ENCODE peak calls at places on chromosomes 3 and 15, in five cellular contexts. X is H1, W is HepG2, A is GM12878, J is K562. V is an unnamed sample. For H3K79me2, the result is how much of the 10 kb centered on the place peaks cover.

GRCh38 chr15:52220251-52220650 is 29.1 kb upstream of the GNB5 start:
- DNase-seq in W (no peak), A (no peak), J (no peak), X (no peak), V (no peak)

GRCh38 chr3:187741403-187742350 is 3.6 kb downstream of the BCL6 start:
- DNase-seq in X (no peak), W (peak), A (no peak), J (peak), V (peak)

GRCh38 chr3:13149331-13150203 is 76.3 kb upstream of the IQSEC1 start:
- DNase-seq in A (no peak), X (no peak), W (no peak), J (no peak), V (no peak)

GRCh38 chr15:57384024-57384423 is 7.7 kb downstream of the CGNL1 start:
- DNase-seq in W (no peak), A (no peak), X (no peak), J (no peak), V (no peak)

GRCh38 chr3:53221827-53222182 is 34.0 kb downstream of the TKT start:
- DNase-seq in W (no peak), A (no peak), X (no peak), J (no peak), V (no peak)

GRCh38 chr3:32958509-32958908 is 7.1 kb downstream of the CCR4 start:
- DNase-seq in A (no peak), W (peak), J (no peak), X (no peak), V (no peak)

GRCh38 chr3:7382293-7383033 is 521.5 kb downstream of the GRM7 start:
- DNase-seq in X (no peak), A (no peak), J (no peak), W (no peak), V (no peak)

GRCh38 chr15:63079938-63080626 is 37.5 kb downstream of the TPM1 start:
- DNase-seq in X (no peak), J (no peak), A (no peak), W (peak), V (peak)

GRCh38 chr3:186118692-186119091 is 9.8 kb upstream of the ETV5 start:
- DNase-seq in W (no peak), A (no peak), X (no peak), J (no peak), V (no peak)

GRCh38 chr15:66703540-66703941 is 1.5 kb downstream of the SMAD6 start:
- DNase-seq in A (no peak), J (no peak), W (no peak), X (no peak), V (no peak)

GRCh38 chr3:4478226-4478625 is 11.2 kb upstream of the SUMF1 start:
- DNase-seq in J (no peak), A (no peak), X (no peak), W (no peak), V (no peak)
- TF ChIP-seq ZNF274 in J (no peak), A (no peak), X (no peak), W (no peak), V (no peak)

GRCh38 chr3:179174316-179174715 is 26.2 kb downstream of the PIK3CA start:
- DNase-seq in A (no peak), W (no peak), J (no peak), X (no peak), V (no peak)
- H3K79me2 ChIP-seq in A (under half), W (under half), J (under half), X (under half), V (under half)

DNA sequence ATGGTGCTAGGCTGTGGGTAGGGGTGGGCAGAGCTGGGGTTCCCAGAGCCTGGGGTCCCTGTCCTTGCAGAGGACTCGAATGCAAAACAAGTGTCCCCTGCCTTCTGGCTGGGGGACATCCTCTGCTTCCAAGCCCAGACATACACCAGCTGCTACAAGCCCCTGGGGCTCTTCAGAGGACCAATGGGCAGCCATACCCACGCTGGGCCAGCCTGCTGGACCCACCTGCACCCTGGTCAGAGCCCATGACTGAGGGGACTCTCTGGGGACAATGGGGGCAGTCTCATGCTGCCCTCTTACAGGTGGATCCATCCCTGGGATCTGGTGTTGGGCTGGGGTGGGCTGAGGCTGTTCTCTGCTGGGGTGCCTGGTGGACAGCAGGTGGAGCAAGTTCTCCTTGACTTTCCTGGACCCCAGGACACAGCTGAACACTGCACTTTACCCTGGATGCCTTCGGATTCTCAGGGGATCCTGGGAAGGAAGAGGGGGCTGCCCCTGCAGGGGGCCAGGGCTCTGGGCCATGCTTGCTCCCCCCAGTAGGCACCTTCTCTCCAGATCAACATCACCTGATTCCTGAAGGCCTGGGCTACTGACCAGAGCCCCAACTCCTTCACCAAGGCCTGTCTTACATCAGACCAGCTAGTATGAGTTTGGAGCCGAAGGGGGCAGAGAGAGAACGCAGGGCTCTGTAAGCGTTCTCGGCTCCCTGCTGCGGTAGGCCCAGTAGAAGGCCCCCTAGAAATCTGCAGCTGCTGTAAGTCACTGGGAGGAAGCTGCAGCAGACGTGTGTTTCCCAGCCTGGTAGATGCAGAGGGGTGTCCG is 7.2 kb upstream of the COMMD4 start:
- DNase-seq in J (no peak), X (no peak), A (no peak), W (no peak), V (no peak)
- TF ChIP-seq ZNF274 in J (no peak), X (no peak), A (no peak), W (no peak), V (no peak)

GRCh38 chr15:100947760-100948429 is 28.7 kb downstream of the LRRK1 start:
- DNase-seq in J (no peak), A (no peak), X (no peak), W (no peak), V (no peak)
- H3K79me2 ChIP-seq in J (under half), A (under half), X (under half), W (under half), V (under half)

DNA sequence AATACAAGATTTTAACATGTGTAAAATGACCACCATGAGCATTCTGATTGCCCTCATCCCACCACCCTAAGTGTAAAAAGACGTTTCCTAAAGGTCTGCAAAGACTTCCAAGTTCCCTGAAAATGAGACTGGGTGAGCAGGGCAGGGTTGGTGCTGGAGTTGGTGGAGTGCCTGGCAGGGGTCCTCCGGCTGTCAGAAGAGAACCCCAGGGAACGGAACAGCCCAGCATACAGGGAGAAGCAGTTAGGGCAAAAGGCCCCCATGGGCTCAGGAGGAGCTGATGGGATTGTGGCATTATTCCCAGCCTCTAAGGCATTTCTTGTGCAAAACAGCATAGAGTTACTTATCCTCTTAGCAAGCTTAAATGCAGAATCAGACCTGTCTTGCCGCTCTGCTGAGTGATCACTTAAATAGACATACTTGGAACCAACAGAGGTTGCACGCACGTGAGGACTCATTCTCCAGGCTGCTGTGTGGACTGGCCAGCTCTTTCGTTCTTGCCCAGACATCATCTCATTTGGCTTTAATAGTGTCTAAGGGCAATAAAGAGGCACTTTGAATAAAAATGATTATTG is 36.0 kb downstream of the XYLB start:
- DNase-seq in A (no peak), W (no peak), J (no peak), X (no peak), V (no peak)
- TF ChIP-seq ZNF274 in A (no peak), W (no peak), J (no peak), X (no peak), V (no peak)

GRCh38 chr3:116517308-116517707 is 72.0 kb upstream of the LSAMP start:
- DNase-seq in J (no peak), X (no peak), A (no peak), W (no peak), V (no peak)

GRCh38 chr3:116512931-116513330 is 67.6 kb upstream of the LSAMP start:
- DNase-seq in X (no peak), A (no peak), J (no peak), W (no peak), V (no peak)

DNA sequence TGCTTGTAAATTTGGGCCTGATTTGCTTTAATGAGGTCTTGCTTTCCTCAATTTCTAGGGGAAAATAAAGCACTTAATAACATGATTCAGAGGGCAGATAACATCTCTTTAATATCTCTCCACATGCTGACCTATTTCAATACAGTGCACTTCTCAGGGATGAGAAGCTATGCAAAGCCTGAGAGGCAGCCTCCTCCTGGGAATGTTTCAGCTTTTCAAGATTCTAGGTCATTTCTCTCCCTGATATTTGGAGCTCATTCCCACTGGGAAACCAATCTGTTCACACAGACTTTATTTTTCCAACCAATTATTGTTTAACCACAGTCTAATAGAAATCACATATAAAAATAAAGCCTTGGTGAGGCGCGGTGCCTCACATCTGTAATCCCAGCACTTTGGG is 67.0 kb upstream of the LSAMP start:
- DNase-seq in A (no peak), J (no peak), W (no peak), X (no peak), V (no peak)
- H3K79me2 ChIP-seq in A (under half), J (under half), W (under half), X (under half), V (under half)

GRCh38 chr3:16053794-16054193 is 120.7 kb upstream of the GALNT15 start:
- DNase-seq in J (no peak), W (no peak), X (no peak), A (no peak), V (no peak)

GRCh38 chr3:16052964-16053363 is 121.5 kb upstream of the GALNT15 start:
- DNase-seq in W (no peak), X (no peak), J (no peak), A (no peak), V (no peak)

GRCh38 chr3:16048435-16049318 is 125.8 kb upstream of the GALNT15 start:
- DNase-seq in J (peak), A (peak), X (peak), W (peak), V (peak)

GRCh38 chr3:16055606-16056209 is 118.8 kb upstream of the GALNT15 start:
- DNase-seq in J (no peak), X (no peak), W (no peak), A (no peak), V (no peak)

DNA sequence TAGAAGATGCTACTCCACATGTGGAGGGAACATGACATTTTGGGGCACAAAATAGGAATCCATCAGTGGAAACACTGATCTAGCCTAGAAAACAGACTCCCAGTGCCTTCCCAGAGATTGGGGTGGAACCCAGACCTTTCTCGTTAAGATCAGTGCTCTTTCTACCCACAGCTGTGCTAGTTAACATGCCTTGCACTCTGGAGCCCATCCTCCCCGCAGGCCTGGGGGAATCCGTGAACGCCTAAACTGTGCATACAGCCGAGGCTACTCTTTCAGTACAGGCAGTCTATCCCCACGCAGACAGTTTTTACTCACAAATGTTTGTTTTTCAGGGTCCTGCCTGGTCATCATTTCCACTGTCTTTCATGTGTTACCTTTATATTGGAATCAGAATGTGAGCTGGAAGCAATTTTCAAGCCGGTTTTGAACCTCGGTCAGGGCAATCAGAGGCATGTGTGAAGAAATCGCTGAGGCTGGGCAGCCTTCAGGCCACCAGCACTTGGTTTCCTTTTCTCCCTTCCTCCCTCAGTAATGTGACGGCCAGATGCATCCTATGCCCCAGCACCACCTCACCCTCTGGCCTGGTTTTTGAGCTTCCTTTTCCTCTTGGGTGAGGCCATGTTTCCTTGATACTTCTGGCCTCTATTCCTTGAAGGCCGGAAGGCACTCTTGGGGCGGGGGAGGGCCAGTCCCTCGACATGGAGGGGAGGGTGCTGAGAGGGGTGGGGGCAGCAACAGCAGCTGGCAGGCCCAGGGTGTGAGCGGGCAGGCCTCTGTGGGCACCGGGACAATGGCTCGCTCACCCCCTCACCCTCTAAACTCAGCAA is 123.6 kb upstream of the GALNT15 start:
- DNase-seq in J (no peak), X (no peak), A (no peak), W (no peak), V (no peak)
- TF ChIP-seq ZNF274 in J (no peak), X (no peak), A (no peak), W (no peak), V (no peak)

GRCh38 chr3:23275061-23275460 is 71.9 kb downstream of the UBE2E2 start:
- DNase-seq in W (no peak), J (no peak), X (no peak), A (no peak), V (no peak)

GRCh38 chr3:23276913-23277658 is 74.0 kb downstream of the UBE2E2 start:
- DNase-seq in A (no peak), X (no peak), W (no peak), J (no peak), V (no peak)

GRCh38 chr3:23272820-23273219 is 69.7 kb downstream of the UBE2E2 start:
- DNase-seq in J (no peak), X (no peak), A (no peak), W (no peak), V (no peak)

GRCh38 chr3:23277688-23278087 is 74.6 kb downstream of the UBE2E2 start:
- DNase-seq in A (no peak), X (no peak), J (no peak), W (no peak), V (no peak)

DNA sequence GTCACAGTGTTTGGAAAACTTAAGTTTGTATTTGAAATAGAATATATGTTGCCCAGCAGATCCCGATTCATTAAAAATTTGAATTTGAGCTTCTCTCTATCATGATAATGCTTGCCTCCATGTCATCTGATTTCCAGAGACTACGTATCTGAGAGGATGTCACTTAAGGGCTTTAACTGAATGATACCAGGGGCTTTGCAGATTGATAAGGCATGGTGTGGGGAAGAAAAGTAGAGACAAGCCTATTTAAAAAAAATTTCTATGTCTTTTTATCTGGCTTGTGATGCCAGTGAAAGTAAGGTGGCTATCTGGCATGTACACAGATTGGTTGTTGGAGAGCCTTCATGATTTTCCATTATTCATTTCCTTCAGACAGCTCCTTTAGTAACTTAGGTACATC is 72.7 kb downstream of the UBE2E2 start:
- DNase-seq in A (no peak), J (no peak), W (no peak), X (no peak), V (no peak)
- H3K79me2 ChIP-seq in A (under half), J (under half), W (under half), X (under half), V (under half)

V was measured in HCT116.